ENCODE peak calls at places on chromosome 11, in six cellular contexts. C is K562, L is GM23338, S is GM12878, T is HCT116, R is SK-N-SH. G is an unnamed sample.

GRCh38 chr11:134574947-134575346 is 162.9 kb upstream of the B3GAT1 start:
- DNase-seq in C (no peak), L (no peak), S (no peak), T (no peak), R (no peak), G (no peak)

GRCh38 chr11:4185561-4185960 is 91.0 kb downstream of the RRM1 start:
- DNase-seq in C (no peak), L (no peak), S (no peak), T (no peak), R (no peak), G (no peak)

GRCh38 chr11:44034639-44035038 is 13.1 kb upstream of the ACCSL start:
- DNase-seq in C (no peak), L (no peak), S (no peak), T (no peak), R (no peak), G (no peak)

GRCh38 chr11:129738242-129738641 is 77.4 kb upstream of the TMEM45B start:
- DNase-seq in C (no peak), L (no peak), S (no peak), T (no peak), R (no peak), G (no peak)

GRCh38 chr11:82848829-82849228 is 51.4 kb downstream of the PRCP start:
- DNase-seq in C (no peak), L (no peak), S (no peak), T (no peak), R (no peak), G (no peak)

GRCh38 chr11:122742350-122742749 is 86.8 kb downstream of the UBASH3B start:
- DNase-seq in C (no peak), L (no peak), S (no peak), T (no peak), R (no peak), G (no peak)

GRCh38 chr11:75264971-75265370 is 24.4 kb downstream of the TPBGL start:
- DNase-seq in C (no peak), L (no peak), S (no peak), T (no peak), R (no peak), G (no peak)

GRCh38 chr11:57460017-57460755 is at the start of gene RTN4RL2:
- DNase-seq in C (peak; percentile 90), L (peak; percentile 94), S (no peak), T (peak; percentile 52), R (peak; percentile 91), G (no peak)

DNA sequence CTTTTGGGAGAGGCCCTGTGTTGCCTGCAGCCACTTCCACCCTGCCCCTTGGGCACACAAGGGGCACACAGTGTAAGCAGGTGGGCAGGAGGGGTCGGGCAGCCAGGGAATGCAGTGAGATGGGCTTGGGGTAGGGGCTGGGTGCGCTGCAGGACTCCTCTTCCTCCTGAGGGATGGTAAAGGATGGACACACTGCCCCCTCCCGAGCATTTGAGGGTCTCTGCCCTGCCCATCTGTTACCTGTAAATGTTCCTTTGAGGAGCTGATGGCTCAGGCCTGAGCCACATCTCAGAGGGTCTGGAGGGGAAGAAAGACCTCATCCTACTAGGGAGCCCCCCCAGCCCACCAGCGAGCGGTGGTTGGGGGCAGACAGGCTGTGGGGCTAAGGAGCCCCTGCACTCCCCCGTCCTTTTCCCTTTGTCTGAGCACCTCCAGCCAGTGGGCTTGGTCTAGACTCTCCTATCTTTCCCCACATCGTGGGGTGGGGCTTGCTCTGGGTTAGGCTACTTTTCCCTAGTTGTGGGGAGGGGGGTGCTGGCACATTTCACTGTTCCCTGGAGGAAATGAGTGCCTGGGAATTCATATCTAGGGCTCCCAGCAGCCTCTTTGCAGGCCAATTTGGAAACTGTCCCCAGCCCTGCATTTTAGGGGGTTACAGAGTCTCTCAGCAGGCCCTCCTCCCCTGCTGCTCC is 1.7 kb upstream of the TSSC4 start:
- DNase-seq in C (peak; percentile 61), L (no peak), S (no peak), T (no peak), R (peak; percentile 67), G (no peak)
- H3K4me1 ChIP-seq in C (peaks cover 77% of the 10 kb centered on the region), L (peaks cover 6% of the 10 kb centered on the region), S (peaks cover 19% of the 10 kb centered on the region), T (peaks cover 27% of the 10 kb centered on the region), R (peaks cover 23% of the 10 kb centered on the region), G (peaks cover 20% of the 10 kb centered on the region)

GRCh38 chr11:12806113-12806512 is 131.9 kb downstream of the TEAD1 start:
- DNase-seq in C (no peak), L (no peak), S (no peak), T (no peak), R (no peak), G (no peak)
- TF ChIP-seq POLR2AphosphoS5 in C (no peak), L (no peak), S (no peak), T (no peak), R (no peak), G (no peak)

GRCh38 chr11:113618360-113618759 is 87.7 kb downstream of the TMPRSS5 start:
- DNase-seq in C (no peak), L (no peak), S (no peak), T (no peak), R (no peak), G (no peak)
- TF ChIP-seq REST in C (no peak), L (no peak), S (no peak), T (no peak), R (no peak), G (no peak)

DNA sequence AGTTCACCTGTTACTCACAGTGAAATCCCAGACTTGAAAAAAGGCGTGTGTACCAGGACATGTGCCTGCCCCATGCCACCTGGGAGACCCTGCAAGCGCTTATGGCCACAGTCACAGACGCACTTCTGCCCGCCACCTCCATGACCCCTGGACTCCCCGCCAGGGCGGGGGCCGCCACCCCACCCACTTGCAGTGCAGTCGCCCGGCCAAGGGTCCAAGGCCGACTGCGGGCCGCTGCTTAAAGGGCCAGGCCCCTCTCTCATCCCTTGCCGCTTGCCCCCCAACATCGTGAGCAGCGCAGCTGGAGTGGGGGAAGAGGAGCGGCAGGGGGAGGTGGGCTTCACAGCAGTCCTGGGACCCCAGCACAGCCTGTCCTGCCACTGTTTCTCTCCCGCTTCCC is 10.8 kb downstream of the DUSP8 start:
- DNase-seq in C (no peak), L (no peak), S (no peak), T (no peak), R (peak; percentile 16), G (no peak)
- H3K4me1 ChIP-seq in C (peaks cover 56% of the 10 kb centered on the region), L (peaks cover 28% of the 10 kb centered on the region), S (no peaks in the 10 kb centered on the region), T (peaks cover 23% of the 10 kb centered on the region), R (peaks cover 10% of the 10 kb centered on the region), G (peaks cover 17% of the 10 kb centered on the region)

DNA sequence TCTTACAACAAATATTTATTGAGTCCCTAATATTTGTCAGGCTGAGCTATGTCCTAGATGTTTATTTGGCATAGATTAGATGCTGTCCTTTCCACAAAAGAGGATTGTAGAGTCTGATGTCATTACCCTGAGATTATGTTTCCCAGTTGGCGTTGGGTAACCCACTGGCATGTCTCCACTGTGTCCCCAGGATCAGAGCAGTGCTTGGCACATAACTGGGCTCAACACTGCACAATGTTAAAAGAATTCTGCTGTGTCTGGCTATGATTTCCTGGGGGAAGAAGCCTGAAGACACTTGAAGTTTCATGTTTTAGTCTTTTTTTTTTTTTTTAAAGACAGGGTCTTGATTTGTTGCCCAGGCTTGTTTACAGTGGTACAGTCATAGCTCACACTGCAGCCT is 4.1 kb downstream of the RCN1 start:
- DNase-seq in C (no peak), L (no peak), S (no peak), T (no peak), R (no peak), G (no peak)
- TF ChIP-seq POLR2AphosphoS5 in C (no peak), L (no peak), S (no peak), T (no peak), R (no peak), G (no peak)

DNA sequence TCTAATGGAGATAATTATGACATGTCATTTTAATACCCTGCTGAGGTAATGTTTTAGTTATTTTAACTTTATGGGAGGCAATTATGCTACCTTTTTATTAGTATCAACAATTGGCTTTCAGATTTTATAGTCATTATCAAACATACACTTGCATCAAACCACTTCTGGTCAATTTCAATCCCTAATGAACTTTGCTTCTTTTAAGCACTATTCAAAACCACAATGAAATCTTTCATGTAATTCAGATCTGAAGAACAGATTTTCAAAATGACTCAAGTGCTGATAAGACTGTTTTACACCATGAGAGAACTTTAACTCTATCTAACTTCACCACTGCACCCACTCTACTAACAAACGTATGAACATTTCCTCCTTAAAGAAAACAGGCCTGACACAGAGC is 25.9 kb upstream of the CCDC34 start:
- DNase-seq in C (no peak), L (no peak), S (no peak), T (no peak), R (no peak), G (no peak)
- TF ChIP-seq REST in C (no peak), L (no peak), S (no peak), T (no peak), R (no peak), G (no peak)

GRCh38 chr11:12679471-12679870 is 5.2 kb downstream of the TEAD1 start:
- DNase-seq in C (no peak), L (no peak), S (no peak), T (no peak), R (no peak), G (no peak)

GRCh38 chr11:12682288-12682687 is 8.1 kb downstream of the TEAD1 start:
- DNase-seq in C (no peak), L (no peak), S (no peak), T (no peak), R (no peak), G (no peak)

GRCh38 chr11:12680246-12680939 is 6.2 kb downstream of the TEAD1 start:
- DNase-seq in C (peak; percentile 71), L (peak; percentile 97), S (no peak), T (no peak), R (peak; percentile 75), G (no peak)

GRCh38 chr11:12681462-12681861 is 7.2 kb downstream of the TEAD1 start:
- DNase-seq in C (no peak), L (no peak), S (no peak), T (no peak), R (no peak), G (no peak)

DNA sequence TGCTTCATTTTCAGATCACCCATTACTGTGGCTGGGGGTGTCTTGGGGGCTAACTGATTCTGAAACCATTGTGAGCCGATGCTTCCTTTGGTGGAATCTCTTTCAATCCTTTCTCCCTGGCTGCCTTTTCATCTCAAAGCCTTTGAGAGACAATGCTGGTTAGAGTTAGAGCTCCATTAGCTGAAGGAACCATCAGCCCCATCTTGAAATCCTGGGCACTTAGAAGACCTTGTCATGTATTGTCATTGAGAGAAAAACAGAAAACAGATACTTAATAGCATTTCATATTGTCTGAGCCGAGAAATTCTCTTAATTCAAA is 6.7 kb downstream of the TEAD1 start:
- DNase-seq in C (no peak), L (no peak), S (no peak), T (no peak), R (no peak), G (no peak)
- H3K4me1 ChIP-seq in C (peaks cover 16% of the 10 kb centered on the region), L (peaks cover 85% of the 10 kb centered on the region), S (no peaks in the 10 kb centered on the region), T (peaks cover 63% of the 10 kb centered on the region), R (peaks cover 64% of the 10 kb centered on the region), G (peaks cover 93% of the 10 kb centered on the region)

DNA sequence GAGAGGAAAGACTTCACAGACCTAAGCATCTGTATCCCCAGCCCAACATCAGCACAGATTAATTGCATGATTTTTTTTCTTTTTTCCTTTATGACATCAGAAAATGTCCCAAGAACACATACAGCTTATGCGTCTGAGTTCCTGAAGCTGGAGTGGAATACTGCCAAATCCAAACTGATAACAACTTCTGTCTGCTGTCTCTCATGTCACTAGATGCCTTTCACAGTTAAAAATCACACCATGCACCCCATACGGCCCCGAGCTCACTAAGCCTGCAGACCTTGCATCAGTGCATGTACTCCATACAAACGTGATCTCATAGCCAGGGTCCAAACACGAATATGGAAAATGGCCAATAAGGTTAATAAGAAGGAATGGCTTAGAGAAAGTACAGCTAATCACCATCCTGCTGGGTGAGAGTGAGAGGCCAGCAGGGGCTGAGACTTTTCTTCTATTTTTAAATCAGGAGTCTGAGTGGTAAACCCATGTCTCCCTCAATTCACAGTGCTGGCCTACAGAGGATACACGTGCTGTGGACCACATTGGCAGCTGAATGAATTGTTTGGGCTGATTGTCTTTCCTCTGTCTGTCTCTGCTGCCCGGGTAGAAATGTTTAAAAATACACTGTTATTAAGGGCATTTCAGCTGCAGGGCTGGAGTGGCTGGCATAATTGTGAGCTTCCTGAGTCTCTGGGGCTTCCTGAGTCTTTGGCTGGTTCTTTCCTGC is 350.6 kb upstream of the RAG2 start:
- DNase-seq in C (no peak), L (no peak), S (no peak), T (no peak), R (peak; percentile 35), G (no peak)
- TF ChIP-seq POLR2AphosphoS5 in C (no peak), L (no peak), S (no peak), T (no peak), R (no peak), G (no peak)